ENCODE peak calls at places on chromosomes 1 and 21, in nine cellular contexts. L, S, E, K, W, C, U, H and R are unnamed samples.

GRCh38 chr1:4462831-4463484 is 191.5 kb upstream of the AJAP1 start:
- DNase-seq in L (no peak), S (no peak), E (no peak), K (no peak), W (no peak), C (no peak), U (no peak), H (no peak), R (peak)

GRCh38 chr1:85245456-85245855 is 14.0 kb downstream of the C1orf52 start:
- DNase-seq in L (no peak), S (no peak), E (no peak), K (no peak), W (no peak), C (no peak), U (no peak), H (peak), R (no peak)

GRCh38 chr21:33660406-33660805 is 18.1 kb downstream of the ITSN1 start:
- DNase-seq in L (no peak), S (no peak), E (no peak), K (no peak), W (no peak), C (no peak), U (no peak), H (peak), R (no peak)

GRCh38 chr1:184915463-184916080 is 58.7 kb downstream of the NIBAN1 start:
- DNase-seq in L (no peak), S (no peak), E (no peak), K (no peak), W (no peak), C (no peak), U (no peak), H (peak), R (no peak)

GRCh38 chr1:25927541-25928265 is 21.5 kb upstream of the STMN1 start:
- DNase-seq in L (no peak), S (no peak), E (no peak), K (no peak), W (no peak), C (no peak), U (peak), H (no peak), R (no peak)

GRCh38 chr1:36217667-36218066 is 6.6 kb upstream of the THRAP3 start:
- DNase-seq in L (peak), S (peak), E (peak), K (no peak), W (no peak), C (peak), U (no peak), H (peak), R (no peak)

GRCh38 chr1:19923137-19923952 is at the start of gene PLA2G2E:
- DNase-seq in L (no peak), S (no peak), E (no peak), K (no peak), W (no peak), C (no peak), U (no peak), H (no peak), R (no peak)

GRCh38 chr1:232980336-232980978 is 30.0 kb downstream of the NTPCR start:
- DNase-seq in L (no peak), S (no peak), E (no peak), K (no peak), W (peak), C (no peak), U (no peak), H (no peak), R (peak)

GRCh38 chr1:213714645-213715044 is 273.1 kb upstream of the PROX1 start:
- DNase-seq in L (no peak), S (no peak), E (no peak), K (no peak), W (no peak), C (no peak), U (no peak), H (no peak), R (no peak)

GRCh38 chr1:38038836-38039235 is 7.8 kb downstream of the POU3F1 start:
- DNase-seq in L (no peak), S (peak), E (no peak), K (no peak), W (no peak), C (peak), U (no peak), H (peak), R (no peak)

GRCh38 chr1:206021796-206022365 is 1.8 kb downstream of the CTSE start:
- DNase-seq in L (no peak), S (peak), E (no peak), K (no peak), W (peak), C (peak), U (no peak), H (peak), R (no peak)

GRCh38 chr1:911875-912739 is 11.6 kb upstream of the SAMD11 start:
- DNase-seq in L (no peak), S (no peak), E (no peak), K (no peak), W (no peak), C (no peak), U (no peak), H (no peak), R (no peak)

GRCh38 chr1:245859510-245860114 is 647.5 kb downstream of the SMYD3 start:
- DNase-seq in L (no peak), S (peak), E (peak), K (no peak), W (no peak), C (peak), U (no peak), H (peak), R (no peak)

GRCh38 chr1:119909890-119910596 is 13.7 kb upstream of the ADAM30 start:
- DNase-seq in L (no peak), S (no peak), E (no peak), K (no peak), W (no peak), C (no peak), U (no peak), H (no peak), R (no peak)

GRCh38 chr1:47183308-47184089 is 6.3 kb downstream of the PDZK1IP1 start:
- DNase-seq in L (no peak), S (no peak), E (no peak), K (no peak), W (peak), C (no peak), U (no peak), H (no peak), R (no peak)

GRCh38 chr21:45583831-45584509 is 41.7 kb upstream of the SLC19A1 start:
- DNase-seq in L (no peak), S (no peak), E (no peak), K (no peak), W (no peak), C (no peak), U (no peak), H (no peak), R (no peak)

GRCh38 chr1:63366915-63367217 is 561 bp upstream of the ALG6 start:
- DNase-seq in L (no peak), S (no peak), E (no peak), K (no peak), W (no peak), C (no peak), U (no peak), H (no peak), R (no peak)

GRCh38 chr1:63359561-63359960 is 7.9 kb upstream of the ALG6 start:
- DNase-seq in L (no peak), S (no peak), E (no peak), K (no peak), W (no peak), C (no peak), U (no peak), H (no peak), R (no peak)

GRCh38 chr1:63363014-63363413 is 4.4 kb upstream of the ALG6 start:
- DNase-seq in L (no peak), S (no peak), E (no peak), K (no peak), W (no peak), C (no peak), U (no peak), H (no peak), R (no peak)

GRCh38 chr1:63362073-63362472 is 5.4 kb upstream of the ALG6 start:
- DNase-seq in L (no peak), S (no peak), E (no peak), K (no peak), W (no peak), C (no peak), U (no peak), H (no peak), R (no peak)

DNA sequence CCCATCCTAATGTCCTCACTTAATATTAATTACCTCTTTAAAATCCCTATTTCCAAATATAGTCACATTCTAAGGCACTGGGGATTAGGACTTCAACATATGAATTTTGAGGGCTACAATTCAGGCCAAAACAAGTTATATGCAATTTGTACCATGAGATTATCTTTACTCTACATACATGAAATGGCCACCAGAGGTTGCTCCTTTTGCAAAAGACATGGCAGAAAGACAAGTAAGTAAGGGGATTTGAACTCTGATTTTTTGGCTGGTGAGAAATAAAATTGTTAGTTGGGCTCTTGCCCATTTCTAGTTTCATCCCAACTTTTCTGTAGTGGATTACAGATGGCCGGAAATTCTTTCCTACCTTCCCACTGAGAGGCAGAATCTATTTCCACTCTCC is 4.8 kb upstream of the ALG6 start:
- DNase-seq in L (no peak), S (no peak), E (no peak), K (no peak), W (no peak), C (no peak), U (no peak), H (no peak), R (no peak)
- TF ChIP-seq CTCF in L (no peak), S (peak), E (no peak), K (no peak), W (no peak), C (no peak), U (no peak), H (no peak), R (no peak)

GRCh38 chr21:39923441-39923840 is 56.2 kb downstream of the PCP4 start:
- DNase-seq in L (no peak), S (no peak), E (no peak), K (no peak), W (no peak), C (no peak), U (no peak), H (no peak), R (no peak)

GRCh38 chr21:39927304-39927886 is 60.2 kb downstream of the PCP4 start:
- DNase-seq in L (no peak), S (no peak), E (no peak), K (no peak), W (no peak), C (no peak), U (no peak), H (no peak), R (no peak)

GRCh38 chr21:39924577-39925308 is 57.5 kb downstream of the PCP4 start:
- DNase-seq in L (no peak), S (no peak), E (no peak), K (no peak), W (no peak), C (no peak), U (no peak), H (no peak), R (no peak)
- TF ChIP-seq CTCF in L (no peak), S (no peak), E (no peak), K (no peak), W (no peak), C (no peak), U (no peak), H (no peak), R (no peak)

GRCh38 chr1:52905376-52905698 is 16.2 kb downstream of the ECHDC2 start:
- DNase-seq in L (no peak), S (no peak), E (no peak), K (no peak), W (no peak), C (no peak), U (no peak), H (no peak), R (no peak)

GRCh38 chr1:52907068-52907811 is 14.3 kb downstream of the ECHDC2 start:
- DNase-seq in L (no peak), S (no peak), E (no peak), K (no peak), W (no peak), C (peak), U (no peak), H (no peak), R (no peak)

GRCh38 chr1:52906135-52906603 is 15.4 kb downstream of the ECHDC2 start:
- DNase-seq in L (no peak), S (no peak), E (no peak), K (no peak), W (no peak), C (no peak), U (no peak), H (no peak), R (no peak)

GRCh38 chr1:52907812-52908153 is 13.8 kb downstream of the ECHDC2 start:
- DNase-seq in L (no peak), S (no peak), E (no peak), K (no peak), W (no peak), C (no peak), U (no peak), H (no peak), R (no peak)

GRCh38 chr1:52904590-52905375 is 16.8 kb downstream of the ECHDC2 start:
- DNase-seq in L (no peak), S (peak), E (peak), K (no peak), W (no peak), C (peak), U (peak), H (peak), R (no peak)
- TF ChIP-seq CTCF in L (peak), S (peak), E (peak), K (peak), W (peak), C (peak), U (peak), H (peak), R (no peak)

GRCh38 chr1:23745515-23745914 is 2.2 kb downstream of the ELOA start:
- DNase-seq in L (no peak), S (peak), E (peak), K (no peak), W (no peak), C (peak), U (no peak), H (peak), R (no peak)
- TF ChIP-seq CTCF in L (no peak), S (peak), E (no peak), K (peak), W (peak), C (peak), U (peak), H (peak), R (peak)

GRCh38 chr1:44805311-44806024 is 1.7 kb downstream of the DYNLT4 start:
- DNase-seq in L (no peak), S (no peak), E (no peak), K (no peak), W (no peak), C (no peak), U (no peak), H (no peak), R (no peak)
- TF ChIP-seq CTCF in L (no peak), S (peak), E (no peak), K (no peak), W (peak), C (peak), U (no peak), H (no peak), R (no peak)

GRCh38 chr1:17919525-17920439 is 164.6 kb downstream of the ACTL8 start:
- DNase-seq in L (no peak), S (peak), E (peak), K (peak), W (no peak), C (peak), U (peak), H (peak), R (peak)
- TF ChIP-seq CTCF in L (peak), S (peak), E (peak), K (peak), W (no peak), C (peak), U (no peak), H (no peak), R (no peak)

DNA sequence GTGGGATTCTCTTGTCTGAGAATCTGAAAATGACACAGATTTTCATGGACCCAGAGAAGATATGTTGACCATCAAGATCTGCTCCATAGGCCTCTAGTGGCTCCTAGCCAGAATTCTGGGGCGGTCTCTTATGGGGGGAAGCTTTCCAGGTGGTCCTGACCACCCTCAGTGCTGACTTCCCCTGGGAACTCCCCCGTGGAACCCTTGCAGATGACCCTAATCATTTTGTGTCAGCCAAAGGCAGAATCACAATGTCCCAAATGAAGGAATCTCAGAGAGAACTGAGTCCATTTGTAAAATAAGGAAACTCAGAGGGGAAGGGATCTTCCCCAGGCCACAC is 3.6 kb downstream of the HEYL start:
- DNase-seq in L (no peak), S (no peak), E (no peak), K (no peak), W (no peak), C (no peak), U (no peak), H (no peak), R (no peak)
- TF ChIP-seq CTCF in L (no peak), S (no peak), E (no peak), K (no peak), W (no peak), C (no peak), U (no peak), H (no peak), R (no peak)

GRCh38 chr21:31349208-31349607 is 5.1 kb upstream of the TIAM1 start:
- DNase-seq in L (no peak), S (no peak), E (no peak), K (no peak), W (no peak), C (no peak), U (no peak), H (no peak), R (no peak)

GRCh38 chr21:31348188-31348587 is 4.1 kb upstream of the TIAM1 start:
- DNase-seq in L (no peak), S (no peak), E (no peak), K (no peak), W (no peak), C (no peak), U (no peak), H (no peak), R (no peak)

GRCh38 chr21:31343680-31344480 is at the start of gene TIAM1:
- DNase-seq in L (no peak), S (no peak), E (peak), K (peak), W (no peak), C (peak), U (peak), H (peak), R (peak)

GRCh38 chr21:31346256-31346821 is 2.3 kb upstream of the TIAM1 start:
- DNase-seq in L (no peak), S (no peak), E (no peak), K (no peak), W (no peak), C (no peak), U (no peak), H (peak), R (no peak)

GRCh38 chr21:31347435-31348032 is 3.5 kb upstream of the TIAM1 start:
- DNase-seq in L (no peak), S (no peak), E (peak), K (no peak), W (no peak), C (peak), U (no peak), H (peak), R (no peak)
- TF ChIP-seq CTCF in L (peak), S (peak), E (peak), K (peak), W (peak), C (peak), U (peak), H (peak), R (no peak)

DNA sequence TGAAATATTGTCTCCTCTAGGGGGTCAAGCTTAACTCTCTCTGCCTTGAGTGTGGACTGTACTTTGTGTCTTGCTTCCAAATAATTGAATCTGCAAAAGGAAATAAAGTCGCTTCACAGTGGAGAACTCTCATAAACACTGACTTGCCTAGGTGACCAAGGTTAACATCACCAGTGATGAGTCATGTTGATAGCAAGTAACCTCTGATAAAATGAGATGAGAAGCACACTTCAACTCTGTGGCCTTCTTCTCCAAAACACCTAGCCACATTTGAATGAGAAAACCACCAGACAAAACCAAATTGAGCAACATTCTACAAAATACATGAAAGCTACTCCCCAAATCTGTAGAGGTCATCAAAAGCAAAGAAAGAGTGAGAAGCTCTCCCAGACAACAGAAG is 37.6 kb downstream of the PDE4B start:
- DNase-seq in L (no peak), S (no peak), E (no peak), K (no peak), W (no peak), C (no peak), U (no peak), H (no peak), R (no peak)
- TF ChIP-seq CTCF in L (no peak), S (no peak), E (no peak), K (no peak), W (no peak), C (no peak), U (no peak), H (no peak), R (no peak)

DNA sequence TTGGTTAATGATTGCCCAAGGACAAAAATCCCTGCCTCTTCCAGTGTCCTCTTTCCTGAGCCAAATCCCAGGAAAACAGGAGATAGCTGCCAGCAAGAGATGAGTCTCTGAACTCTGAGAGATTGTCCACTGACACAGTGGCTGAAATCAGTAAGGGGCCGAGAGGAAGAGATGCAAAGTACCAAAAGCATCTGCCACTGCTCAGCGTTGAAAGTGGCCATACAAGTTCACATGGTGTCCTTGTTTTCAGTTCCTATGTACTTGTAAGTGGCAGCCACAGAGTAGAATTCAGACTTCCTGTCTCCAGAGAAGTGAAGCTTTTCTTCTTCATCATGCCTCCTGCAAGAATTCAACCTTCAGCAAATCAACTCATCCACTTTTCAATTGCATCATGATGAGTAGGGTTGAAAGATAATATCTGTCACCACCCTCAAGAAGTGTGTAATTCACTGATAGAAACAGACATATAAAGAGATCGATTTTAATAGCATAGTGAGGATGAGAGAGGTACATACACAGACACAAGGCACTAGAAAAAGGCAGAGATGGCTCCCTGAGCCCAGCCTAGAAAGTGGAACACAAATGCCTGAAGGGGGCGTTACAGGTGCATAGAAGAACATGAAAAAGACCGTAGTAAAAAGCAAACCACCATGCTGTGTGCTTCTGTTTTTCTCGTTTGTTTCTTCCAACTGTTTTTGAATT is 185.8 kb downstream of the MRPL39 start:
- DNase-seq in L (peak), S (peak), E (peak), K (no peak), W (no peak), C (peak), U (peak), H (peak), R (peak)
- TF ChIP-seq CTCF in L (peak), S (peak), E (no peak), K (peak), W (peak), C (peak), U (peak), H (peak), R (peak)